ENCODE peak calls at places on chromosomes 4 and X, in nine cellular contexts. R is RPMI8226; S is left lobe of liver; Z is mesenchymal stem cell; O is fibroblast of the conjunctiva; P is activated CD8-positive, alpha-beta memory T cell treated with anti-CD3 and anti-CD28 coated beads for 48 hours; L is stimulated activated CD8-positive, alpha-beta memory T cell treated with anti-CD3 and anti-CD28 coated beads, Interleukin-15, amount 100 ng/mL, for 4 hours; N is naive thymus-derived CD8-positive, alpha-beta T cell; I is hippocampal formation. D is an unnamed sample.

GRCh38 chrX:102651968-102652744 is 873 bp downstream of the GPRASP1 start:
- DNase-seq in R (peak; percentile 4), S (no peak), Z (peak; percentile 62), O (peak; percentile 4), P (no peak), L (peak; percentile 25), N (peak; percentile 73), I (peak; percentile 18), D (peak; percentile 60)

GRCh38 chr4:124133753-124134152 is 578.8 kb downstream of the ANKRD50 start:
- DNase-seq in R (no peak), S (no peak), Z (no peak), O (no peak), P (no peak), L (no peak), N (no peak), I (no peak), D (no peak)

GRCh38 chrX:17552251-17552650 is 177.3 kb downstream of the NHS start:
- DNase-seq in R (no peak), S (no peak), Z (peak; percentile 13), O (no peak), P (no peak), L (no peak), N (no peak), I (no peak), D (no peak)

GRCh38 chr4:140367738-140368137 is 5.7 kb upstream of the SCOC start:
- DNase-seq in R (no peak), S (no peak), Z (no peak), O (no peak), P (no peak), L (no peak), N (no peak), I (no peak), D (no peak)

GRCh38 chrX:74535211-74535621 is 79.2 kb downstream of the RLIM start:
- DNase-seq in R (peak; percentile 26), S (no peak), Z (peak; percentile 62), O (peak; percentile 66), P (no peak), L (no peak), N (no peak), I (peak; percentile 33), D (peak; percentile 62)

GRCh38 chr4:144450526-144450925 is 195.4 kb upstream of the HHIP start:
- DNase-seq in R (no peak), S (no peak), Z (no peak), O (no peak), P (no peak), L (no peak), N (no peak), I (no peak), D (no peak)

GRCh38 chr4:136742330-136742729 is 790.0 kb downstream of the PCDH18 start:
- DNase-seq in R (no peak), S (no peak), Z (peak; percentile 34), O (no peak), P (no peak), L (no peak), N (no peak), I (no peak), D (no peak)

GRCh38 chrX:16185725-16186136 is 18.4 kb downstream of the MAGEB17 start:
- DNase-seq in R (no peak), S (no peak), Z (peak; percentile 81), O (peak; percentile 10), P (no peak), L (no peak), N (no peak), I (no peak), D (no peak)

GRCh38 chr4:20662851-20663250 is 37.4 kb upstream of the PACRGL start:
- DNase-seq in R (no peak), S (no peak), Z (no peak), O (no peak), P (no peak), L (no peak), N (no peak), I (no peak), D (no peak)

GRCh38 chr4:102789317-102789717 is 28.5 kb upstream of the MANBA start:
- DNase-seq in R (peak; percentile 25), S (no peak), Z (no peak), O (peak; percentile 68), P (no peak), L (no peak), N (no peak), I (no peak), D (peak; percentile 15)

GRCh38 chr4:54742636-54743399 is 85.1 kb downstream of the KIT start:
- DNase-seq in R (no peak), S (no peak), Z (no peak), O (no peak), P (no peak), L (no peak), N (no peak), I (no peak), D (no peak)

GRCh38 chr4:136917312-136918110 is 614.8 kb downstream of the PCDH18 start:
- DNase-seq in R (no peak), S (no peak), Z (no peak), O (no peak), P (no peak), L (no peak), N (no peak), I (no peak), D (no peak)

GRCh38 chrX:129737921-129738320 is 858 bp upstream of the XPNPEP2 start:
- DNase-seq in R (no peak), S (no peak), Z (peak; percentile 64), O (no peak), P (no peak), L (no peak), N (no peak), I (no peak), D (no peak)

GRCh38 chr4:156177941-156178340 is 224.3 kb upstream of the CTSO start:
- DNase-seq in R (no peak), S (no peak), Z (no peak), O (no peak), P (no peak), L (no peak), N (no peak), I (no peak), D (no peak)

GRCh38 chr4:56757270-56757746 is 64.2 kb downstream of the SPINK2 start:
- DNase-seq in R (peak; percentile 67), S (no peak), Z (peak; percentile 89), O (no peak), P (no peak), L (no peak), N (peak; percentile 22), I (no peak), D (peak; percentile 66)